ENCODE peak calls at places on chromosomes 7 and 10, in five cellular contexts. One of them, this sample, is unnamed.

GRCh38 chr7:25429731-25430130 is 201.4 kb upstream of the NPVF start:
- DNase-seq in fibroblast of mammary gland: peak
- DNase-seq in activated B cell treated with CpG ODN at 0.5 μM for 24 hours: no peak
- DNase-seq in choroid plexus epithelial cell: no peak
- DNase-seq in neural progenitor cell: no peak
- DNase-seq in this sample: no peak

GRCh38 chr10:61721431-61721830 is 58.7 kb downstream of the CABCOCO1 start:
- DNase-seq in fibroblast of mammary gland: no peak
- DNase-seq in choroid plexus epithelial cell: no peak
- DNase-seq in neural progenitor cell: no peak
- DNase-seq in activated B cell treated with CpG ODN at 0.5 μM for 24 hours: no peak
- DNase-seq in this sample: no peak

GRCh38 chr7:71868797-71869196 is 543.3 kb downstream of the CALN1 start:
- DNase-seq in neural progenitor cell: no peak
- DNase-seq in activated B cell treated with CpG ODN at 0.5 μM for 24 hours: no peak
- DNase-seq in choroid plexus epithelial cell: peak
- DNase-seq in fibroblast of mammary gland: peak
- DNase-seq in this sample: peak

GRCh38 chr7:24793982-24794648 is 36.9 kb upstream of the GSDME start:
- DNase-seq in neural progenitor cell: no peak
- DNase-seq in fibroblast of mammary gland: no peak
- DNase-seq in choroid plexus epithelial cell: no peak
- DNase-seq in activated B cell treated with CpG ODN at 0.5 μM for 24 hours: no peak
- DNase-seq in this sample: no peak

GRCh38 chr10:51083280-51083986 is 9.1 kb downstream of the PRKG1 start:
- DNase-seq in fibroblast of mammary gland: no peak
- DNase-seq in neural progenitor cell: peak
- DNase-seq in activated B cell treated with CpG ODN at 0.5 μM for 24 hours: no peak
- DNase-seq in choroid plexus epithelial cell: peak
- DNase-seq in this sample: no peak

GRCh38 chr10:132291826-132292225 is 15.9 kb downstream of the STK32C start:
- DNase-seq in fibroblast of mammary gland: no peak
- DNase-seq in choroid plexus epithelial cell: no peak
- DNase-seq in neural progenitor cell: no peak
- DNase-seq in activated B cell treated with CpG ODN at 0.5 μM for 24 hours: no peak
- DNase-seq in this sample: no peak

GRCh38 chr7:117769085-117769484 is 104.2 kb downstream of the CTTNBP2 start:
- DNase-seq in neural progenitor cell: no peak
- DNase-seq in activated B cell treated with CpG ODN at 0.5 μM for 24 hours: no peak
- DNase-seq in choroid plexus epithelial cell: no peak
- DNase-seq in fibroblast of mammary gland: no peak
- DNase-seq in this sample: no peak

GRCh38 chr10:99888623-99889022 is 106.2 kb downstream of the ABCC2 start:
- DNase-seq in activated B cell treated with CpG ODN at 0.5 μM for 24 hours: no peak
- DNase-seq in fibroblast of mammary gland: peak
- DNase-seq in choroid plexus epithelial cell: peak
- DNase-seq in neural progenitor cell: no peak
- DNase-seq in this sample: peak

GRCh38 chr7:149615690-149616270 is 118.2 kb upstream of the ZNF746 start:
- DNase-seq in fibroblast of mammary gland: no peak
- DNase-seq in choroid plexus epithelial cell: no peak
- DNase-seq in activated B cell treated with CpG ODN at 0.5 μM for 24 hours: no peak
- DNase-seq in neural progenitor cell: peak
- DNase-seq in this sample: no peak

GRCh38 chr7:107563761-107564552 is at the start of the genes COG5 and DUS4L:
- DNase-seq in activated B cell treated with CpG ODN at 0.5 μM for 24 hours: peak
- DNase-seq in choroid plexus epithelial cell: peak
- DNase-seq in neural progenitor cell: peak
- DNase-seq in fibroblast of mammary gland: peak
- DNase-seq in this sample: peak

GRCh38 chr10:99419688-99420087 is 10.7 kb downstream of the GOT1 start:
- DNase-seq in fibroblast of mammary gland: no peak
- DNase-seq in activated B cell treated with CpG ODN at 0.5 μM for 24 hours: no peak
- DNase-seq in choroid plexus epithelial cell: no peak
- DNase-seq in neural progenitor cell: no peak
- DNase-seq in this sample: no peak

GRCh38 chr10:71084061-71084817 is 128.1 kb upstream of the UNC5B start:
- DNase-seq in choroid plexus epithelial cell: no peak
- DNase-seq in activated B cell treated with CpG ODN at 0.5 μM for 24 hours: no peak
- DNase-seq in fibroblast of mammary gland: no peak
- DNase-seq in neural progenitor cell: no peak
- DNase-seq in this sample: no peak

GRCh38 chr7:151404216-151405011 is 5.4 kb downstream of the WDR86 start:
- DNase-seq in activated B cell treated with CpG ODN at 0.5 μM for 24 hours: no peak
- DNase-seq in neural progenitor cell: no peak
- DNase-seq in fibroblast of mammary gland: peak
- DNase-seq in choroid plexus epithelial cell: peak
- DNase-seq in this sample: peak

GRCh38 chr7:45183711-45184210 is 26.2 kb downstream of the RAMP3 start:
- DNase-seq in fibroblast of mammary gland: no peak
- DNase-seq in neural progenitor cell: no peak
- DNase-seq in activated B cell treated with CpG ODN at 0.5 μM for 24 hours: no peak
- DNase-seq in choroid plexus epithelial cell: no peak
- DNase-seq in this sample: no peak

GRCh38 chr7:90686146-90686545 is 90.0 kb downstream of the CDK14 start:
- DNase-seq in choroid plexus epithelial cell: no peak
- DNase-seq in fibroblast of mammary gland: no peak
- DNase-seq in activated B cell treated with CpG ODN at 0.5 μM for 24 hours: no peak
- DNase-seq in neural progenitor cell: no peak
- DNase-seq in this sample: no peak
- TF ChIP-seq CTCF in choroid plexus epithelial cell: no peak
- TF ChIP-seq CTCF in fibroblast of mammary gland: no peak
- TF ChIP-seq CTCF in activated B cell treated with CpG ODN at 0.5 μM for 24 hours: no peak
- TF ChIP-seq CTCF in neural progenitor cell: no peak
- TF ChIP-seq CTCF in this sample: no peak

DNA sequence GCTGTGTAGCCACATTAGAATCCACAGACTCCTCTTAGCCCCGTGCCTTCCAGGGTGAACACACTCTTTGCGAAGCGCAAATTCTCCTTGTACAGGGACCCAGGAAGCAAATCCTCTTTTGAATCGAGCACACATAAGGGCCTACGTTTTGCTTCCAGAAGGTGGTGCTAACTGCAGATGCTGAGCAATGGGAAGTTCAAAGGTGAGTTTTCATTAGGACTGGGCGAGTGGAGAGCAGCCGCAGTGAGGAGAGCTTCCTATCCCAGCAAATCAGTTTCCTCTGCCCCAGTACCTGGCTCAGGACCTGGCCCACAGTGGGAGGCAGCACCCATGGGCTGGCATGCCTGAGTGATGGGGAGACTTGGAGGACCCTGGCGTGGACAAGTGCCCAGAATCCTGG is 23.5 kb upstream of the GPR26 start:
- DNase-seq in activated B cell treated with CpG ODN at 0.5 μM for 24 hours: no peak
- DNase-seq in fibroblast of mammary gland: no peak
- DNase-seq in choroid plexus epithelial cell: no peak
- DNase-seq in neural progenitor cell: no peak
- DNase-seq in this sample: no peak
- TF ChIP-seq CTCF in activated B cell treated with CpG ODN at 0.5 μM for 24 hours: no peak
- TF ChIP-seq CTCF in fibroblast of mammary gland: no peak
- TF ChIP-seq CTCF in choroid plexus epithelial cell: no peak
- TF ChIP-seq CTCF in neural progenitor cell: no peak
- TF ChIP-seq CTCF in this sample: peak

GRCh38 chr7:153091477-153091876 is 331.9 kb downstream of the ACTR3B start:
- DNase-seq in activated B cell treated with CpG ODN at 0.5 μM for 24 hours: no peak
- DNase-seq in neural progenitor cell: no peak
- DNase-seq in choroid plexus epithelial cell: no peak
- DNase-seq in fibroblast of mammary gland: no peak
- DNase-seq in this sample: no peak

GRCh38 chr7:153090209-153090608 is 330.7 kb downstream of the ACTR3B start:
- DNase-seq in neural progenitor cell: no peak
- DNase-seq in choroid plexus epithelial cell: no peak
- DNase-seq in activated B cell treated with CpG ODN at 0.5 μM for 24 hours: no peak
- DNase-seq in fibroblast of mammary gland: no peak
- DNase-seq in this sample: no peak

GRCh38 chr7:153088601-153089000 is 329.0 kb downstream of the ACTR3B start:
- DNase-seq in fibroblast of mammary gland: no peak
- DNase-seq in neural progenitor cell: no peak
- DNase-seq in activated B cell treated with CpG ODN at 0.5 μM for 24 hours: no peak
- DNase-seq in choroid plexus epithelial cell: no peak
- DNase-seq in this sample: no peak

GRCh38 chr7:153087498-153087897 is 327.9 kb downstream of the ACTR3B start:
- DNase-seq in fibroblast of mammary gland: peak
- DNase-seq in neural progenitor cell: no peak
- DNase-seq in choroid plexus epithelial cell: peak
- DNase-seq in activated B cell treated with CpG ODN at 0.5 μM for 24 hours: no peak
- DNase-seq in this sample: no peak

DNA sequence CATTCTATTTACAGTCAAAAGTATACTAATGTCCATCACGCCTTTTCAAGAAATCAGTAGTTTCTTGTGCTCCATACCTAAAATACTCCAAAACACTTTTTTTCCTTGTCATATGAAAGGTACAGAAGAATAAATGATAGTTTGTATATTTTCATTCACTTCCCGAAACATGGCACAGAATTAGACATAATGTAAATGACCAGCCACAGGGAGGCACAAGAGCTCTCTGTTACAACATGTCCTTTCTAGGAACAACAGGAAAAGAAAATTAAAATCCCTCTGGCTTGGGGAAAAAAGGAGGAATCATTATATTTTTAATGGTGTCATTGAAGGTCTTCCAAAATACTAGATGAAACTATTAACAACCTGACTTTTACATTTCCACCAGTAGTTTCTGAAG is 331.2 kb downstream of the ACTR3B start:
- DNase-seq in neural progenitor cell: no peak
- DNase-seq in choroid plexus epithelial cell: no peak
- DNase-seq in activated B cell treated with CpG ODN at 0.5 μM for 24 hours: no peak
- DNase-seq in fibroblast of mammary gland: no peak
- DNase-seq in this sample: no peak
- TF ChIP-seq CTCF in neural progenitor cell: peak
- TF ChIP-seq CTCF in choroid plexus epithelial cell: no peak
- TF ChIP-seq CTCF in activated B cell treated with CpG ODN at 0.5 μM for 24 hours: no peak
- TF ChIP-seq CTCF in fibroblast of mammary gland: no peak
- TF ChIP-seq CTCF in this sample: no peak

GRCh38 chr10:77899690-77900089 is 26.9 kb downstream of the DLG5 start:
- DNase-seq in activated B cell treated with CpG ODN at 0.5 μM for 24 hours: no peak
- DNase-seq in neural progenitor cell: no peak
- DNase-seq in choroid plexus epithelial cell: no peak
- DNase-seq in fibroblast of mammary gland: no peak
- DNase-seq in this sample: no peak

GRCh38 chr10:77898323-77899079 is 28.1 kb downstream of the DLG5 start:
- DNase-seq in activated B cell treated with CpG ODN at 0.5 μM for 24 hours: no peak
- DNase-seq in neural progenitor cell: peak
- DNase-seq in fibroblast of mammary gland: peak
- DNase-seq in choroid plexus epithelial cell: no peak
- DNase-seq in this sample: no peak

GRCh38 chr10:77896058-77896457 is 30.5 kb downstream of the DLG5 start:
- DNase-seq in activated B cell treated with CpG ODN at 0.5 μM for 24 hours: no peak
- DNase-seq in neural progenitor cell: no peak
- DNase-seq in choroid plexus epithelial cell: no peak
- DNase-seq in fibroblast of mammary gland: no peak
- DNase-seq in this sample: no peak

GRCh38 chr10:77901743-77902142 is 24.8 kb downstream of the DLG5 start:
- DNase-seq in activated B cell treated with CpG ODN at 0.5 μM for 24 hours: no peak
- DNase-seq in fibroblast of mammary gland: no peak
- DNase-seq in neural progenitor cell: no peak
- DNase-seq in choroid plexus epithelial cell: no peak
- DNase-seq in this sample: no peak

DNA sequence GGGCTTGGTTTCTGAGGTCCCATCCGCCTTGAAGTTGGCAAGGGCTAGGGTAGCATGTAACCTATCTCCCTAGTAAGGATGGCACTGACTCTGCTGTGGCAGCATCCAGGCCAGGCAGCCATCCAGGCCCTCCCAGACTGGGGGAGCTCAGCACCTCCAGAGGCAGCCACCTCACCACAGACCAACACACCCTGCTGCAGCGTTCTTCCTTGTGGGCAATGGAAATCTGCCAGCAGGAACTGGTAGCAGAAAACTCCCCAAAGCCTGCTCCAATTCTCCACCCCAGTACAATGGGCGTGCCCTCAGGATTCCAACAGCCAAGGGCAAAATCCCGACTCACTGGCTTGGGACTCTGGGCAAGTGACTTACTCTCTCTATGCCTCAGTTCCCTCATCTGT is 27.5 kb downstream of the DLG5 start:
- DNase-seq in neural progenitor cell: no peak
- DNase-seq in fibroblast of mammary gland: peak
- DNase-seq in activated B cell treated with CpG ODN at 0.5 μM for 24 hours: no peak
- DNase-seq in choroid plexus epithelial cell: no peak
- DNase-seq in this sample: peak
- TF ChIP-seq CTCF in neural progenitor cell: no peak
- TF ChIP-seq CTCF in fibroblast of mammary gland: no peak
- TF ChIP-seq CTCF in activated B cell treated with CpG ODN at 0.5 μM for 24 hours: no peak
- TF ChIP-seq CTCF in choroid plexus epithelial cell: no peak
- TF ChIP-seq CTCF in this sample: no peak